ENCODE peak calls at places on chromosome 7, in five cellular contexts. O is CD8-positive, alpha-beta memory T cell; X is upper lobe of right lung; M is endodermal cell; I is A549. Z is an unnamed sample.

GRCh38 chr7:123455965-123456364 is 78.4 kb downstream of the IQUB start:
- DNase-seq in M (no peak), I (no peak), X (no peak), O (no peak), Z (no peak)

GRCh38 chr7:103857435-103857834 is 132.0 kb downstream of the RELN start:
- DNase-seq in O (no peak), M (peak), I (peak), X (no peak), Z (no peak)

GRCh38 chr7:2919256-2919655 is 75.1 kb upstream of the GNA12 start:
- DNase-seq in O (no peak), M (no peak), I (no peak), X (no peak), Z (no peak)

GRCh38 chr7:139725843-139726484 is 51.8 kb downstream of the HIPK2 start:
- DNase-seq in O (no peak), I (no peak), M (peak), X (no peak), Z (no peak)

GRCh38 chr7:144908943-144909556 is 73.2 kb upstream of the TPK1 start:
- DNase-seq in M (peak), I (no peak), O (no peak), X (no peak), Z (no peak)

GRCh38 chr7:141792526-141792925 is 2.5 kb downstream of the TAS2R5 start:
- DNase-seq in M (no peak), O (no peak), X (no peak), I (no peak), Z (no peak)

GRCh38 chr7:2633538-2634264 is 1.9 kb downstream of the TTYH3 start:
- DNase-seq in X (peak), I (peak), M (peak), O (no peak), Z (no peak)

GRCh38 chr7:169165-169853 is 23.1 kb upstream of the FAM20C start:
- DNase-seq in O (no peak), I (no peak), X (peak), M (no peak), Z (no peak)

GRCh38 chr7:17304926-17305325 is 6.5 kb downstream of the AHR start:
- DNase-seq in I (peak), M (no peak), O (no peak), X (no peak), Z (no peak)
- H3K4me3 ChIP-seq in I (no peak), M (no peak), O (no peak), X (peak), Z (no peak)

GRCh38 chr7:29335188-29336083 is 140.9 kb downstream of the CHN2 start:
- DNase-seq in O (no peak), M (no peak), X (no peak), I (no peak), Z (no peak)
- H3K4me3 ChIP-seq in O (no peak), M (no peak), X (no peak), I (no peak), Z (no peak)

GRCh38 chr7:27096756-27097514 is 1.1 kb upstream of the HOXA1 start:
- DNase-seq in I (no peak), O (no peak), M (peak), X (peak), Z (no peak)
- H3K4me3 ChIP-seq in I (peak), O (peak), M (peak), X (peak), Z (peak)

DNA sequence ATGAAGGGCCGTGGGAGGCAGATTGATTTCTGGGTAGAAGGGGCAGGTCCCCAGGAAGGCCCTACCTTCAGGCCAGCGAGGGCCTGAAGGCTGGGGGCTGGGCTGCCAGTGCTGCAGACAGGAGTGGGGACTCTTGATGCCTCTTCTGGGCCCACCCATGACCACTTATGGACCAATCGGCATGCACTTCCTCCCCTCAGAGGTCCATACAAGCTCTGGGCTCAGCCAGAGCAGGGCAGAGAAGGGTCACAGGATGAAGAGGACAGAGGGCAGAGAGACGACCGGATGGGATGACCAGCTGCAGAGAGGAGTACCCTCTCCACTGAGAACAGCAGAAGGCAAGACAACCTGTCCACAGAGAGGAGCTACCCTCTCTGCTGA is 120.1 kb downstream of the DYNC2I1 start:
- DNase-seq in X (no peak), M (peak), O (no peak), I (no peak), Z (no peak)
- H3K4me3 ChIP-seq in X (peak), M (no peak), O (peak), I (no peak), Z (peak)

GRCh38 chr7:30983914-30984247 is 20.1 kb downstream of the GHRHR start:
- DNase-seq in X (no peak), I (no peak), O (no peak), M (no peak), Z (no peak)
- H3K4me3 ChIP-seq in X (no peak), I (no peak), O (no peak), M (no peak), Z (no peak)

DNA sequence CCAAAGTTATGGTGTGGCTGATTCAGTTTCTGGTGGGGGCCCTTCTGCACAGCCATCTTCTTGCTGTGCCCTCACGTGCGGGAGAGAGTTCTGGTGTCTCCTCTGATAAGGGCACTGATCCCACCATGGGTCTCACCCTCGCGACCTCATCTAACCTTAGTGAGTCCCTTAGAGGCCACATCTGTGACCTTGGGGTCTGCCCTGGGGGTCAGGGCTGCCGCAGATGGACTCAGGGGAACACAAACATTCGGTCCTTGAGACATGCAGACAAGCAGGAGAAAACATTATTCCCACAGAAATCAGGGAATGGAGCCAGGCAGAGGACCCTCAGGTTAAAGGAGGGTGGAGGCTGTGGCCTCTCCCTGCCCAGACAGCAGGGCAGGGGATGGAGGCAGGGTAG is 177.9 kb downstream of the DNAJB6 start:
- DNase-seq in I (no peak), X (peak), O (no peak), M (no peak), Z (no peak)
- H3K4me3 ChIP-seq in I (no peak), X (no peak), O (no peak), M (no peak), Z (no peak)

Z was measured in epithelial cell of proximal tubule.